ENCODE peak calls at places on chromosomes 1 and 21, in six cellular contexts. R, V, P, J, Q and U are unnamed samples.

GRCh38 chr1:187264995-187265602 is 436.4 kb downstream of the PLA2G4A start:
- DNase-seq in R (peak; percentile 73), P (peak; percentile 73), J (no peak), Q (no peak), V (peak; percentile 75), U (peak; percentile 44)

GRCh38 chr1:239011382-239011781 is 375.0 kb upstream of the CHRM3 start:
- DNase-seq in Q (no peak), V (no peak), P (no peak), R (no peak), J (no peak), U (no peak)

GRCh38 chr1:237287876-237288517 is 246.0 kb downstream of the RYR2 start:
- DNase-seq in P (no peak), J (no peak), R (no peak), V (peak; percentile 38), Q (no peak), U (no peak)

GRCh38 chr1:154181944-154182341 is 10.0 kb downstream of the TPM3 start:
- DNase-seq in J (no peak), R (no peak), P (no peak), V (no peak), Q (no peak), U (no peak)

GRCh38 chr1:17397910-17398700 is 26.1 kb downstream of the PADI6 start:
- DNase-seq in Q (no peak), V (no peak), P (no peak), J (no peak), R (no peak), U (no peak)

GRCh38 chr1:156709743-156710489 is 4.5 kb upstream of the CRABP2 start:
- DNase-seq in R (no peak), J (no peak), V (no peak), P (peak; percentile 62), Q (no peak), U (no peak)

GRCh38 chr1:95668165-95668564 is 434.2 kb downstream of the RWDD3 start:
- DNase-seq in R (no peak), V (no peak), Q (no peak), P (no peak), J (no peak), U (no peak)

GRCh38 chr1:7345516-7345915 is 425.6 kb upstream of the VAMP3 start:
- DNase-seq in R (no peak), J (no peak), Q (no peak), V (no peak), P (no peak), U (no peak)

GRCh38 chr1:171663854-171664550 is 11.5 kb upstream of the MYOC start:
- DNase-seq in R (no peak), Q (no peak), J (no peak), V (peak; percentile 33), P (no peak), U (no peak)

DNA sequence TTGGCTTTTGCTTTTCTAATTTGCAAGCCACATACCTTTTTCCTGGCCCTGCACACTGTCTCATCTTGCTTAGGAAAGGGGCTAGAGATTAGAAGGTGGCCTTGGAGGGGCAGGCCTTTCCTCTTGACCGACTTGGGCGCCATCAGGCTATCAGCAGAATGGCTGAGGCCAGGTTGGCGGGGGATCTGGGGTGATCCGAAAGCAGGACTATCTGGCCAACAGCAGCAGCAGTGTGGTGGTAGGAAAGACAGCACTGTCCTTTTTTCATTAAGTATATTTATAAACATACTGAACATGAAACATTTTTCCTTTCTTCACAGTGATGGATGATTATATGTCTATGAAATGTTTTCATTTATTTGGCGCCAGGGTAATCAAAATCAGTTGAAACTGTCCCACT is 23.5 kb upstream of the RUNX1 start:
- DNase-seq in V (no peak), J (no peak), P (no peak), Q (no peak), R (no peak), U (no peak)
- H3K27ac ChIP-seq in V (no peak overlapping the region), J (no peak overlapping the region), P (peak overlapping the region; percentile 69), Q (no peak overlapping the region), R (no peak overlapping the region), U (no peak overlapping the region)

GRCh38 chr1:33347650-33347992 is 26.7 kb upstream of the A3GALT2 start:
- DNase-seq in J (no peak), V (no peak), P (peak; percentile 27), R (no peak), Q (no peak), U (no peak)
- H3K4me3 ChIP-seq in J (no peak overlapping the region), V (no peak overlapping the region), P (peak overlapping the region; percentile 98), R (peak overlapping the region; percentile 60), Q (peak overlapping the region; percentile 44), U (peak overlapping the region; percentile 11)

DNA sequence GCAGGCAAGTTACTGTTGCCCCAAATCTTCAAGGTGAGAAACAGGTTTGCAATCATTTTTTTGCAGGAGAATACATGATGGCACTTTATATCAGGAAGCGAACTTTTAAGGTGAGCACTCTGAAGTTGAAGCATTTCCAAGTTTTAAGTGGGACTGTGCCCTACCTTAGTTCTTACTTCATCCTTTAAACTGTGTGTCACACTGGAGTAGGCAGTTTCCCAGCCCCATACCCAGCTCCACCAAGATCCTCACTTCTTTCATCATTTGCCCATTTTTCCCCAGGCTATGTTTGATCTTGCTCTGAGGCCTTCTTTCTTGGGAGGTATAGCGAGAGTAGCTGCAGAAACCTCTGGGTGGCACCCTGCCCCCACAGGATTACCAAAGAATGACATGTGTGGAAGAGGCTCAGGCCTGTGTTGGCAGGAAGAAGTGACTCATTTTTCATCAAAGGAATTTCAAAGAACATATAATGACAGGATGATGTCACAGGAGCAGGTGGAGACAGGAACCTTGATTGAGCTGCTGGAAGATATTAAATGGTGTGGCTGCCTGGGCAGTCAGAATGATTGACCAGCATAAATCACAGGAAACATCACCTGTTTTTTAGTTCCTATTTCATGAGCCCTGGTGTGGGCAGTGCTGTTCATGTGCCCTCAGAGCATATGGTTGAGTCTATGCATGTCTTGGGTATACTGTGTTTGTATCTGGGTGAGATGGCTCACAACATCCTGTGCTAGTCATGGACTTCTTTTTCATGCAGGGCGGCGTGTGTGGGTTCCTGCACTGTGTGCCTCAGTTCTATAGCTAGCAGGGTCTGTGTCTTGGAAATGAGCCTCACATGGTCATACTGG is 20.8 kb upstream of the MACF1 start:
- DNase-seq in J (no peak), P (peak; percentile 74), V (peak; percentile 97), R (peak; percentile 90), Q (peak; percentile 92), U (no peak)
- H3K79me1 ChIP-seq in J (peaks cover 5% of the 10 kb centered on the region), P (peaks cover 4% of the 10 kb centered on the region), V (peaks cover 5% of the 10 kb centered on the region), R (no peaks in the 10 kb centered on the region), Q (peaks cover 21% of the 10 kb centered on the region), U (peaks cover 2% of the 10 kb centered on the region)

DNA sequence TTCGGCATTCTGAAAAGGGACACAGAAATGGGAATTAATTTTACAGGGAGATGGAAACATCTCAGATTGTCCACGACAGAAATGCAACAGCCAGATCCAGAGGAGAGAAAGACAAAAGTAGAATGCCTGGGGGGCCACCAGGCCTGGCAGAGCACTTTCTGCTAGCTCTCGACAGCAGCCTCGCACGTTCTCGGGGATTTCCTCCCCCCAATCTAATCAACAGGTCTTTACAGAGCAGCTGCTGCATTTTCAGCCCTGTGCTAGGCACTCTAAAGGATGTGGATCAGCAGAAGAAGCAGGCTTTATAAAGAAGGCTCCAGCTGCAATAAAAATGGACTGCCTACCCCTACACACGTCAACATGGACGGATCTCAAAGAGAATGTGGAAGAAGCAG is 10.6 kb downstream of the CSRP1 start:
- DNase-seq in P (no peak), Q (no peak), R (no peak), V (no peak), J (no peak), U (no peak)
- H3K27ac ChIP-seq in P (peak overlapping the region; percentile 95), Q (peak overlapping the region; percentile 25), R (no peak overlapping the region), V (no peak overlapping the region), J (no peak overlapping the region), U (no peak overlapping the region)

DNA sequence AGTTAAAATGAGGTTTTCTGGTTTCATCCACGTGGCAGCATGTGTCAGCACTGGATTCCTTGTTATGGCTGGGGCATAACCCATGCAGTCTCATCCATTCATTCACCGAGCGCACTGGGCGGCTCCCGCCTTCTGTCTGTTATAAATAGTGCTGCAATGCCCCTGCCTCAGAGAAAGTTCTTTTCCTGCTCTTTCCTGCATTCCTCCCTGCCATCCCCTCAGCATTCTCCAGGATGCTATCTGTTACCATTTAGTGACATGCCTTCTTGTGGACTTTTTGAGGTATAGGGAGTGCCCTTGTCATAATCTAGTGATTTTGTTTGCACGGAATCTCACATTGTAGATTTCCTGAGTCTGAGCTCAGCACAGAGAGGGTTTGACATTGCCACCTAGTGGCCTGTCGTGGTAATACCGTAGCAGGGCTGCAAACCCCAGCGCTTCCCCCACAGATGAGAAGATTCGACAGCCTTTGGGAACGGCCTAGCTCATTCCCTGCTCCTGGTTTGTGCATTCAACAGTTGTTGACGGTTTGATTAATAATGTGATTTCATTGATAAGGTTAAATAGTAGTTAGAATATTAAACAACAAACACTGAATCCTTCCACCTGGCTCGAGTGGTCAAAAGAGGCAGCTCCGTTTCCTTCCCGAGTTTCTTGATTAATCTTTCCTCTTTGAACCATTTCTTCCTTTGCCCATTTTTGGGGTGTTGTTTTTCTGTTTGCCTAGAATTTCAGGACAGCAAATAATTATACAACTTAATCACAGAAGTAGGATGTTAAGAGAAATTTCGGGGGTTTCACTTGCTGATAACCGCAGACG is 46.3 kb downstream of the UMODL1 start:
- DNase-seq in R (peak; percentile 86), V (peak; percentile 64), J (no peak), P (peak; percentile 81), Q (peak; percentile 53), U (peak; percentile 66)
- H3K4me3 ChIP-seq in R (no peak overlapping the region), V (no peak overlapping the region), J (no peak overlapping the region), P (no peak overlapping the region), Q (no peak overlapping the region), U (no peak overlapping the region)

GRCh38 chr1:78619446-78619802 is 824 bp upstream of the IFI44L start:
- DNase-seq in J (no peak), P (no peak), R (peak; percentile 3), Q (no peak), V (no peak), U (no peak)
- H3K79me1 ChIP-seq in J (no peaks in the 10 kb centered on the region), P (no peaks in the 10 kb centered on the region), R (no peaks in the 10 kb centered on the region), Q (no peaks in the 10 kb centered on the region), V (no peaks in the 10 kb centered on the region), U (no peaks in the 10 kb centered on the region)

DNA sequence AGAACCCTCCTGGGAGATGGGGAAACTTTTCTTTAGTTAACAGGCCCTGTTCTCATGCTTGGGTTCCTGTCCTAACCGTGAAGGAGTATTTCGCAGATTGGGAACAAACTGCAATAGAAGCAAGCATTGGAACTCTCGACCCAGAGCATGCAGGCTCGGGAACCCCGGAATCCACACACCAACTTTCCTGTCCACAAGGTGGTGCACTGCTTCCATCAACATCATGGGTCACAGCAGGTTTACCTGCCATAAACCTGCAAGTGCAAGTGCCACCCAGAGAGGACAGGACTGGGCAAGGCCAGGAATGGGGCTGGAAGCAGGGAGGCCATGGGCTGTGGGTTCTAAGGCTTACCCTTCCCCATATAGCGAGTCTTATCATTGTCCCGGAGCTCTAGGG is 6.9 kb downstream of the ENO1 start:
- DNase-seq in V (peak; percentile 74), Q (no peak), P (no peak), J (no peak), R (no peak), U (no peak)
- H3K27ac ChIP-seq in V (peak overlapping the region; percentile 57), Q (no peak overlapping the region), P (peak overlapping the region; percentile 33), J (no peak overlapping the region), R (peak overlapping the region; percentile 86), U (no peak overlapping the region)

DNA sequence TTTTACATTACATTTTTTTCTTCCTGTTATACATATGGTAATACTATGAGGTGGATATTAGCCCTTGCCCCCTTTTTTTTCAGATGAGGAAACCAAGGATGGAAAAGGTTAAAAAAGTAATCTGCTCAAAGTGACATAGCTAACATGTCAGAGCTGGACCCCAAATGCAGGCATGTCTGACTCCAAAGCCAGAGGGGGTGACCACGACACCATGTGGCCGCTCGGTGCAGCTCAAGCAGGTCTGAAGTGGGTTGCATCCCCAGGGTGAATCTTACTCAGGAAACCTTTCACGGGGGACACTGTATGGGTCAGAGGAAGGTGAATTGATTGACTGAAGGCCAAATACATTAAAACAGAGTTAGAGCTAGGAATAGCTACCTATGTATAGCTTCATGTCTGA is 34.8 kb downstream of the CD34 start:
- DNase-seq in R (no peak), Q (no peak), V (no peak), J (no peak), P (no peak), U (no peak)
- H3K4me3 ChIP-seq in R (no peak overlapping the region), Q (no peak overlapping the region), V (no peak overlapping the region), J (no peak overlapping the region), P (no peak overlapping the region), U (no peak overlapping the region)

GRCh38 chr21:36255650-36256047 is 64.3 kb upstream of the MORC3 start:
- DNase-seq in R (no peak), V (no peak), J (no peak), P (no peak), Q (no peak), U (no peak)
- H3K79me1 ChIP-seq in R (no peaks in the 10 kb centered on the region), V (no peaks in the 10 kb centered on the region), J (no peaks in the 10 kb centered on the region), P (no peaks in the 10 kb centered on the region), Q (no peaks in the 10 kb centered on the region), U (no peaks in the 10 kb centered on the region)